ENCODE peak calls at places on chromosomes 2 and 18, in seven cellular contexts. One of them, this sample, is unnamed.

GRCh38 chr2:134892282-134893054 is 26.2 kb upstream of the CCNT2 start:
- DNase-seq in tibial artery: no peak
- DNase-seq in AG04450: no peak
- DNase-seq in breast epithelium: no peak
- DNase-seq in K562: no peak
- DNase-seq in psoas muscle: no peak
- DNase-seq in Peyer's patch: no peak
- DNase-seq in this sample: no peak

GRCh38 chr2:241855245-241855887 is 3.3 kb downstream of the PDCD1 start:
- DNase-seq in K562: no peak
- DNase-seq in tibial artery: peak; percentile 51
- DNase-seq in AG04450: no peak
- DNase-seq in psoas muscle: no peak
- DNase-seq in Peyer's patch: peak; percentile 45
- DNase-seq in breast epithelium: no peak
- DNase-seq in this sample: no peak

GRCh38 chr2:80621661-80622060 is 317.1 kb upstream of the LRRTM1 start:
- DNase-seq in K562: no peak
- DNase-seq in breast epithelium: no peak
- DNase-seq in psoas muscle: no peak
- DNase-seq in tibial artery: no peak
- DNase-seq in Peyer's patch: no peak
- DNase-seq in AG04450: no peak
- DNase-seq in this sample: no peak

GRCh38 chr2:159939946-159940345 is 122.5 kb downstream of the PLA2R1 start:
- DNase-seq in breast epithelium: no peak
- DNase-seq in K562: peak; percentile 8
- DNase-seq in Peyer's patch: no peak
- DNase-seq in AG04450: no peak
- DNase-seq in psoas muscle: no peak
- DNase-seq in tibial artery: no peak
- DNase-seq in this sample: peak; percentile 15

GRCh38 chr2:230871361-230872150 is 6.8 kb downstream of the ITM2C start:
- DNase-seq in Peyer's patch: peak; percentile 43
- DNase-seq in K562: no peak
- DNase-seq in breast epithelium: peak; percentile 36
- DNase-seq in psoas muscle: no peak
- DNase-seq in AG04450: no peak
- DNase-seq in tibial artery: peak; percentile 33
- DNase-seq in this sample: no peak

GRCh38 chr2:45543257-45543656 is 67.8 kb downstream of the SRBD1 start:
- DNase-seq in psoas muscle: no peak
- DNase-seq in Peyer's patch: no peak
- DNase-seq in tibial artery: no peak
- DNase-seq in breast epithelium: no peak
- DNase-seq in AG04450: no peak
- DNase-seq in K562: no peak
- DNase-seq in this sample: no peak

GRCh38 chr2:109203246-109204011 is 74.4 kb downstream of the SH3RF3 start:
- DNase-seq in K562: no peak
- DNase-seq in psoas muscle: no peak
- DNase-seq in breast epithelium: no peak
- DNase-seq in tibial artery: no peak
- DNase-seq in AG04450: no peak
- DNase-seq in Peyer's patch: no peak
- DNase-seq in this sample: no peak

GRCh38 chr2:184611221-184612085 is 13.1 kb downstream of the ZNF804A start:
- DNase-seq in Peyer's patch: no peak
- DNase-seq in K562: no peak
- DNase-seq in AG04450: no peak
- DNase-seq in psoas muscle: no peak
- DNase-seq in breast epithelium: no peak
- DNase-seq in tibial artery: no peak
- DNase-seq in this sample: peak; percentile 36

GRCh38 chr18:37280701-37281100 is 284.9 kb downstream of the CELF4 start:
- DNase-seq in tibial artery: no peak
- DNase-seq in psoas muscle: no peak
- DNase-seq in Peyer's patch: no peak
- DNase-seq in breast epithelium: no peak
- DNase-seq in K562: no peak
- DNase-seq in AG04450: no peak
- DNase-seq in this sample: no peak

GRCh38 chr18:35811896-35812295 is 160.6 kb upstream of the RMP24 start:
- DNase-seq in breast epithelium: no peak
- DNase-seq in tibial artery: no peak
- DNase-seq in psoas muscle: no peak
- DNase-seq in K562: no peak
- DNase-seq in Peyer's patch: no peak
- DNase-seq in AG04450: no peak
- DNase-seq in this sample: no peak

GRCh38 chr2:225493420-225494099 is 94.0 kb downstream of the NYAP2 start:
- DNase-seq in psoas muscle: no peak
- DNase-seq in K562: no peak
- DNase-seq in breast epithelium: no peak
- DNase-seq in tibial artery: no peak
- DNase-seq in Peyer's patch: no peak
- DNase-seq in AG04450: no peak
- DNase-seq in this sample: no peak

GRCh38 chr2:81648370-81648769 is 1343.8 kb upstream of the LRRTM1 start:
- DNase-seq in Peyer's patch: no peak
- DNase-seq in K562: no peak
- DNase-seq in AG04450: no peak
- DNase-seq in breast epithelium: no peak
- DNase-seq in psoas muscle: no peak
- DNase-seq in tibial artery: no peak
- DNase-seq in this sample: no peak

GRCh38 chr2:81645750-81646301 is 1341.3 kb upstream of the LRRTM1 start:
- DNase-seq in Peyer's patch: no peak
- DNase-seq in breast epithelium: no peak
- DNase-seq in psoas muscle: no peak
- DNase-seq in tibial artery: no peak
- DNase-seq in K562: no peak
- DNase-seq in AG04450: no peak
- DNase-seq in this sample: no peak

GRCh38 chr2:81647715-81648114 is 1343.2 kb upstream of the LRRTM1 start:
- DNase-seq in AG04450: no peak
- DNase-seq in Peyer's patch: no peak
- DNase-seq in K562: no peak
- DNase-seq in breast epithelium: no peak
- DNase-seq in psoas muscle: no peak
- DNase-seq in tibial artery: no peak
- DNase-seq in this sample: no peak

DNA sequence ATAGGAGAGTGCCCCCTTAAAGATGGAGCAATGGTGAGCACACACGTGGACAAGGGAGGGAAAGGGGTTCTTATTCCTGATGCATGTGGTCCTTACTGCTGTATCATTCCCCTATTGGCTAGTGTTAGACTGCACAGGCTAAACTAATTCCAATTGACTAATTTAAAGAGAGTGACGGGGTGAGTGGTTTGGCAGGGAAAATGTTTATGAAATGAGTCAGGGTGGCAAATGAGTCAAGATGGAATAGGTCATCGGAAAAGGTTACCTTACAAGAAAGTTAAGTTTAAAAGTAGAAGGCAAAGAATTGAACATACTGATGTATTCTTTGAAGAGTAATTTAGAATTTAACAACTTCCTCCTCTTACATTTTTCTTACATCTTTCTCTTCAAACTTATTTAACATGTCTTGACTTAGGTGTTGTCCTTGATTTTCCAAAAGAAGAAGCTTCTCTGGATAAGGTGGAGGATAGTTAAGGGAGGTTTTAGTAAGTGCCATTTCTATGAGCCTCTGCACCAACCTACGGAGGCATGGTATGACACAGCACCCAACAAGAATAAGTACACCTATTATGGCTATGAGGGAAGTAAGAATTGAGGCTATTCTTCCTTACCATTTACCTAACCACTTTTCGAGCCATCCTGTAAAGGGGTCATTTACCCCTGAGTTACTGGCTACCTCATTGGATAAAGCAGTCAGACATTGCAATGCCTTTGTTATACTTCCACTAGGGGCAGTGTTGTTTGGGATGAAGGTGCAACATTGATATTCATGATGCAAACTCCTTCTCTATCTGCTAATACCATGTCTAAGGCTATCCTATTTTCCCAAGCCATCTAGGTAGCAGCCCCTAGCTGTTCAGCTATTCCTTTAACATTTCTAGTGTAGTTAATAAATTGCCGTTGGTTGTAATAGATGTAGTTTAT is 1345.8 kb upstream of the LRRTM1 start:
- DNase-seq in psoas muscle: no peak
- DNase-seq in Peyer's patch: no peak
- DNase-seq in tibial artery: no peak
- DNase-seq in K562: no peak
- DNase-seq in breast epithelium: no peak
- DNase-seq in AG04450: no peak
- DNase-seq in this sample: no peak
- H3K9me3 ChIP-seq in psoas muscle: no peaks in the 10 kb centered on the region
- H3K9me3 ChIP-seq in Peyer's patch: no peaks in the 10 kb centered on the region
- H3K9me3 ChIP-seq in tibial artery: no peaks in the 10 kb centered on the region
- H3K9me3 ChIP-seq in K562: no peaks in the 10 kb centered on the region
- H3K9me3 ChIP-seq in breast epithelium: peaks cover 2% of the 10 kb centered on the region
- H3K9me3 ChIP-seq in AG04450: no peaks in the 10 kb centered on the region
- H3K9me3 ChIP-seq in this sample: no peaks in the 10 kb centered on the region

GRCh38 chr18:79985172-79985571 is 3.2 kb downstream of the TXNL4A start:
- DNase-seq in K562: no peak
- DNase-seq in breast epithelium: no peak
- DNase-seq in psoas muscle: no peak
- DNase-seq in AG04450: no peak
- DNase-seq in tibial artery: no peak
- DNase-seq in Peyer's patch: no peak
- DNase-seq in this sample: no peak

GRCh38 chr18:79987566-79987965 is 797 bp downstream of the TXNL4A start:
- DNase-seq in psoas muscle: no peak
- DNase-seq in tibial artery: no peak
- DNase-seq in AG04450: no peak
- DNase-seq in breast epithelium: no peak
- DNase-seq in K562: no peak
- DNase-seq in Peyer's patch: no peak
- DNase-seq in this sample: no peak

GRCh38 chr18:79988925-79989361 is 580 bp upstream of the TXNL4A start:
- DNase-seq in Peyer's patch: peak; percentile 53
- DNase-seq in AG04450: no peak
- DNase-seq in tibial artery: no peak
- DNase-seq in psoas muscle: peak; percentile 57
- DNase-seq in breast epithelium: peak; percentile 61
- DNase-seq in K562: peak; percentile 25
- DNase-seq in this sample: peak; percentile 65

GRCh38 chr18:79986726-79987125 is 1.6 kb downstream of the TXNL4A start:
- DNase-seq in psoas muscle: no peak
- DNase-seq in K562: no peak
- DNase-seq in Peyer's patch: no peak
- DNase-seq in tibial artery: no peak
- DNase-seq in breast epithelium: no peak
- DNase-seq in AG04450: no peak
- DNase-seq in this sample: no peak

DNA sequence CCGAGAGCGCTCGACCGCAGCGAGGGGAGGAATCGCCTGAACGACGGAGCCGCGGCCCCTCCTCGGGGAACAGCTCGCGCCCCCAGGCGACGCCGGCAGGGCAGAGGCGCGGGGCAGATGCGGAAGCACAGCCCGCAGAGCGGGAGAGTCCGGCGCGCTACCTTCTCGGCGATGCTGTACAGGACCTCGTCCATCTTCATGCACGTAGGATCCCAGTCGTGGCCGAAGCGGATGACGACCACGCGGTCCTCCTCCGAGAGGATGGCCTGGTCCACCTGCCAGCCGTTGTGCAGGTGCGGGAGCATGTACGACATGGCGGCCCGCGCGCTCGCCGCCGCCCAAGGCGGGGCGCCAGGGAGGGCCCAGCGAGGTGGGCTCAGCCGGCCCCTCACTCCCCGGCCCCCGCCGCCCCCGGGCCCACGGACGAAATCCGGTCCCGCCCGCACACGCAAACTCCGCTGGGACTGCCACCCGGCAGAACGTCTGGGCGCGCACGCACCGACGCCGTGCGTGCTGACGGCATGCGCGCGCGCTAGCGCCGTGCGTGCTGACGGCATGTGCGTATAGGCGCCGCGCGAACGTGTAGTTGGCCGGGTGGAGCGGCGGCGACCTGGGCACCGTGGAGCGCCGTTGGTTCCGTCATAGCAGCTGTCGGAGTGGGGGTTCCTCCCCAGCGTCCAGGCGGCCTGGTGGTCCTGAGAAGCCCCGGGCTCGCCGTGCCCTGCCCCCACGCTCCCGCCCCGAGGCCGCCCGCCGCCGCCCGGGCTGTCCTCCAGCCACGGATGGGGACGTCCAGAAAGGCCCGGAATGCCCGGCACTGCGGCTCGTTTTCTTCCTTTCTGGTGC is at the start of gene TXNL4A:
- DNase-seq in K562: peak; percentile 89
- DNase-seq in Peyer's patch: peak; percentile 94
- DNase-seq in tibial artery: peak; percentile 89
- DNase-seq in AG04450: peak; percentile 47
- DNase-seq in psoas muscle: peak; percentile 93
- DNase-seq in breast epithelium: peak; percentile 75
- DNase-seq in this sample: peak; percentile 92
- TF ChIP-seq CTCF in K562: peak; percentile 34
- TF ChIP-seq CTCF in Peyer's patch: peak; percentile 11
- TF ChIP-seq CTCF in tibial artery: peak; percentile 11
- TF ChIP-seq CTCF in AG04450: peak; percentile 42
- TF ChIP-seq CTCF in psoas muscle: peak; percentile 31
- TF ChIP-seq CTCF in breast epithelium: peak; percentile 14
- TF ChIP-seq CTCF in this sample: peak; percentile 46

GRCh38 chr2:232419245-232420072 is 12.8 kb downstream of the ALPG start:
- DNase-seq in Peyer's patch: no peak
- DNase-seq in tibial artery: peak; percentile 43
- DNase-seq in breast epithelium: peak; percentile 44
- DNase-seq in AG04450: no peak
- DNase-seq in psoas muscle: no peak
- DNase-seq in K562: no peak
- DNase-seq in this sample: peak; percentile 23
- H3K27me3 ChIP-seq in Peyer's patch: no peaks in the 10 kb centered on the region
- H3K27me3 ChIP-seq in tibial artery: peaks cover 74% of the 10 kb centered on the region
- H3K27me3 ChIP-seq in breast epithelium: peaks cover 76% of the 10 kb centered on the region
- H3K27me3 ChIP-seq in AG04450: peaks cover 62% of the 10 kb centered on the region
- H3K27me3 ChIP-seq in psoas muscle: no peaks in the 10 kb centered on the region
- H3K27me3 ChIP-seq in K562: peaks cover 32% of the 10 kb centered on the region
- H3K27me3 ChIP-seq in this sample: peaks cover 97% of the 10 kb centered on the region

GRCh38 chr18:75350440-75350839 is 77.1 kb downstream of the SMIM21 start:
- DNase-seq in AG04450: no peak
- DNase-seq in tibial artery: no peak
- DNase-seq in breast epithelium: no peak
- DNase-seq in Peyer's patch: peak; percentile 55
- DNase-seq in K562: no peak
- DNase-seq in psoas muscle: no peak
- DNase-seq in this sample: no peak

GRCh38 chr18:75358928-75359327 is 68.6 kb downstream of the SMIM21 start:
- DNase-seq in Peyer's patch: no peak
- DNase-seq in breast epithelium: no peak
- DNase-seq in psoas muscle: no peak
- DNase-seq in tibial artery: no peak
- DNase-seq in AG04450: no peak
- DNase-seq in K562: no peak
- DNase-seq in this sample: no peak

GRCh38 chr18:75351409-75351808 is 76.1 kb downstream of the SMIM21 start:
- DNase-seq in AG04450: no peak
- DNase-seq in psoas muscle: no peak
- DNase-seq in Peyer's patch: no peak
- DNase-seq in tibial artery: no peak
- DNase-seq in breast epithelium: no peak
- DNase-seq in K562: no peak
- DNase-seq in this sample: no peak

GRCh38 chr18:75350857-75351256 is 76.6 kb downstream of the SMIM21 start:
- DNase-seq in tibial artery: no peak
- DNase-seq in AG04450: no peak
- DNase-seq in K562: no peak
- DNase-seq in breast epithelium: no peak
- DNase-seq in psoas muscle: no peak
- DNase-seq in Peyer's patch: no peak
- DNase-seq in this sample: no peak

GRCh38 chr18:75353357-75353756 is 74.1 kb downstream of the SMIM21 start:
- DNase-seq in Peyer's patch: no peak
- DNase-seq in K562: no peak
- DNase-seq in tibial artery: no peak
- DNase-seq in AG04450: no peak
- DNase-seq in psoas muscle: no peak
- DNase-seq in breast epithelium: no peak
- DNase-seq in this sample: no peak
- H3K9me3 ChIP-seq in Peyer's patch: peaks cover 12% of the 10 kb centered on the region
- H3K9me3 ChIP-seq in K562: no peaks in the 10 kb centered on the region
- H3K9me3 ChIP-seq in tibial artery: no peaks in the 10 kb centered on the region
- H3K9me3 ChIP-seq in AG04450: peaks cover 7% of the 10 kb centered on the region
- H3K9me3 ChIP-seq in psoas muscle: peaks cover 7% of the 10 kb centered on the region
- H3K9me3 ChIP-seq in breast epithelium: peaks cover 31% of the 10 kb centered on the region
- H3K9me3 ChIP-seq in this sample: no peaks in the 10 kb centered on the region